ENCODE peak calls at places on chromosome 7, in ten cellular contexts. B is adrenal gland; Z is skeletal muscle cell; A is fibroblast of mammary gland; R is naive thymus-derived CD8-positive, alpha-beta T cell; N is AG08395; F is NCI-H226; C is tibial nerve; W is Right ventricle myocardium superior; K is midbrain. L is an unnamed sample.

GRCh38 chr7:69596723-69597277 is 1.5 kb upstream of the AUTS2 start:
- DNase-seq in C (no peak), Z (no peak), N (peak; percentile 6), A (no peak), R (no peak), B (peak; percentile 18), F (no peak), W (no peak), K (no peak), L (no peak)

GRCh38 chr7:2800220-2800922 is 43.7 kb downstream of the GNA12 start:
- DNase-seq in N (no peak), R (no peak), F (no peak), A (no peak), K (no peak), W (no peak), Z (no peak), B (no peak), C (no peak), L (no peak)

GRCh38 chr7:42180806-42181205 is 56.2 kb downstream of the GLI3 start:
- DNase-seq in A (peak; percentile 41), Z (no peak), C (no peak), W (no peak), F (no peak), K (no peak), B (no peak), N (no peak), R (no peak), L (no peak)

GRCh38 chr7:144408116-144408515 is 4.6 kb upstream of the NOBOX start:
- DNase-seq in R (no peak), N (no peak), Z (no peak), F (no peak), K (no peak), C (no peak), A (peak; percentile 42), B (peak; percentile 21), W (no peak), L (no peak)

GRCh38 chr7:123716877-123717276 is 31.9 kb downstream of the WASL start:
- DNase-seq in N (no peak), F (no peak), C (no peak), A (no peak), Z (no peak), K (no peak), R (no peak), B (no peak), W (no peak), L (no peak)

GRCh38 chr7:93751421-93751820 is 139.1 kb downstream of the TFPI2 start:
- DNase-seq in N (no peak), W (no peak), C (no peak), F (no peak), K (no peak), B (no peak), R (no peak), Z (no peak), A (no peak), L (no peak)

GRCh38 chr7:90999989-91000979 is 263.9 kb upstream of the FZD1 start:
- DNase-seq in R (no peak), C (no peak), F (peak; percentile 20), N (peak; percentile 39), Z (no peak), W (no peak), B (no peak), K (no peak), A (peak; percentile 39), L (no peak)

GRCh38 chr7:45696476-45696875 is 122.3 kb downstream of the ADCY1 start:
- DNase-seq in A (no peak), K (no peak), N (no peak), F (no peak), C (no peak), Z (no peak), B (no peak), W (no peak), R (peak; percentile 7), L (no peak)

GRCh38 chr7:159109092-159110035 is 35.3 kb downstream of the VIPR2 start:
- DNase-seq in K (no peak), R (no peak), C (no peak), A (no peak), W (peak; percentile 51), F (no peak), B (no peak), N (no peak), Z (no peak), L (no peak)

GRCh38 chr7:99102809-99103690 is 40.9 kb downstream of the SMURF1 start:
- DNase-seq in C (no peak), N (no peak), Z (no peak), B (no peak), R (no peak), K (no peak), W (no peak), F (peak; percentile 52), A (peak; percentile 89), L (no peak)

GRCh38 chr7:2812119-2812487 is 32.0 kb downstream of the GNA12 start:
- DNase-seq in K (no peak), W (no peak), Z (no peak), B (no peak), N (no peak), R (no peak), F (no peak), A (peak; percentile 64), C (no peak), L (no peak)

GRCh38 chr7:44163591-44163990 is 22.5 kb upstream of the MYL7 start:
- DNase-seq in R (no peak), B (no peak), F (peak; percentile 94), N (peak; percentile 97), W (no peak), K (no peak), A (peak; percentile 81), Z (peak; percentile 87), C (no peak), L (peak; percentile 91)

GRCh38 chr7:44769381-44770209 is 20.9 kb downstream of the ZMIZ2 start:
- DNase-seq in Z (no peak), B (no peak), F (peak; percentile 82), K (no peak), A (peak; percentile 54), C (no peak), R (no peak), W (no peak), N (peak; percentile 60), L (peak; percentile 59)

GRCh38 chr7:424961-425793 is 94.5 kb downstream of the PDGFA start:
- DNase-seq in C (no peak), Z (no peak), K (peak; percentile 71), W (peak; percentile 46), R (no peak), N (peak; percentile 21), F (no peak), A (peak; percentile 4), B (no peak), L (no peak)